ENCODE peak calls at places on chromosomes 16 and 17, in eight cellular contexts. G, A, P, C, U, F, H and R are unnamed samples.

GRCh38 chr17:40345161-40346034 is 19.1 kb downstream of the GJD3 start:
- DNase-seq in G (no peak), A (peak), P (no peak), C (peak), U (no peak), F (peak), H (peak), R (no peak)

GRCh38 chr16:78791011-78791410 is 691.6 kb downstream of the WWOX start:
- DNase-seq in G (no peak), A (no peak), P (no peak), C (no peak), U (no peak), F (no peak), H (no peak), R (no peak)

GRCh38 chr16:89723279-89724250 is 2.2 kb downstream of the ZNF276 start:
- DNase-seq in G (no peak), A (no peak), P (peak), C (no peak), U (peak), F (peak), H (no peak), R (no peak)

GRCh38 chr16:6016530-6017184 is 919.1 kb upstream of the EEF2KMT start:
- DNase-seq in G (no peak), A (no peak), P (no peak), C (no peak), U (no peak), F (peak), H (no peak), R (no peak)

GRCh38 chr17:48148029-48148759 is 40.6 kb downstream of the SNX11 start:
- DNase-seq in G (no peak), A (no peak), P (no peak), C (no peak), U (no peak), F (no peak), H (no peak), R (peak)

GRCh38 chr17:16997514-16998429 is 25.9 kb upstream of the TNFRSF13B start:
- DNase-seq in G (no peak), A (no peak), P (peak), C (no peak), U (no peak), F (no peak), H (no peak), R (no peak)

GRCh38 chr17:33871720-33872535 is 383.2 kb upstream of the CCL2 start:
- DNase-seq in G (no peak), A (no peak), P (no peak), C (no peak), U (peak), F (peak), H (no peak), R (no peak)

GRCh38 chr17:81612172-81612571 is 24.7 kb downstream of the NPLOC4 start:
- DNase-seq in G (no peak), A (no peak), P (no peak), C (no peak), U (no peak), F (no peak), H (no peak), R (no peak)

GRCh38 chr17:63950940-63951907 is 19.1 kb upstream of the CD79B start:
- DNase-seq in G (no peak), A (no peak), P (no peak), C (no peak), U (peak), F (no peak), H (peak), R (no peak)

GRCh38 chr17:6701719-6702118 is 11.4 kb downstream of the SLC13A5 start:
- DNase-seq in G (no peak), A (no peak), P (peak), C (no peak), U (peak), F (no peak), H (peak), R (no peak)

GRCh38 chr16:85777583-85778310 is 21.6 kb downstream of the EMC8 start:
- DNase-seq in G (no peak), A (no peak), P (no peak), C (no peak), U (no peak), F (no peak), H (no peak), R (no peak)

GRCh38 chr16:79993810-79994209 is 393.3 kb upstream of the MAF start:
- DNase-seq in G (no peak), A (no peak), P (no peak), C (no peak), U (no peak), F (no peak), H (no peak), R (no peak)

GRCh38 chr17:17765921-17766320 is 70.9 kb downstream of the SREBF1 start:
- DNase-seq in G (no peak), A (no peak), P (no peak), C (no peak), U (no peak), F (no peak), H (no peak), R (no peak)

GRCh38 chr17:59756236-59756818 is 48.9 kb downstream of the VMP1 start:
- DNase-seq in G (no peak), A (no peak), P (no peak), C (no peak), U (no peak), F (peak), H (no peak), R (no peak)

GRCh38 chr17:56125830-56126819 is 27.1 kb upstream of the ANKFN1 start:
- DNase-seq in G (no peak), A (peak), P (no peak), C (no peak), U (no peak), F (peak), H (no peak), R (peak)

GRCh38 chr16:65342231-65342866 is 220.5 kb upstream of the CDH11 start:
- DNase-seq in G (no peak), A (no peak), P (no peak), C (no peak), U (no peak), F (no peak), H (peak), R (no peak)

GRCh38 chr17:55666810-55667209 is 55.9 kb downstream of the TMEM100 start:
- DNase-seq in G (no peak), A (no peak), P (no peak), C (no peak), U (no peak), F (no peak), H (no peak), R (no peak)

GRCh38 chr16:88957887-88958577 is 19.0 kb downstream of the CBFA2T3 start:
- DNase-seq in G (no peak), A (no peak), P (no peak), C (no peak), U (peak), F (no peak), H (no peak), R (no peak)